ENCODE peak calls at places on chromosomes 4 and X, in seven cellular contexts. U, S, I, A, F, C and J are unnamed samples.

GRCh38 chrX:138756234-138756633 is 44.7 kb upstream of the FGF13 start:
- DNase-seq in S (peak), F (no peak), A (peak), I (no peak), U (peak), C (no peak), J (no peak)

GRCh38 chr4:23814606-23815005 is 75.2 kb downstream of the PPARGC1A start:
- DNase-seq in A (no peak), C (no peak), S (no peak), U (no peak), F (no peak), I (no peak), J (no peak)

GRCh38 chr4:95129708-95130343 is 372.1 kb downstream of the BMPR1B start:
- DNase-seq in U (peak), A (peak), C (no peak), F (peak), I (peak), S (no peak), J (peak)

GRCh38 chr4:71229477-71230257 is 109.2 kb upstream of the SLC4A4 start:
- DNase-seq in F (no peak), U (peak), A (peak), C (peak), S (peak), I (no peak), J (no peak)

GRCh38 chr4:114368751-114369150 is 229.9 kb upstream of the UGT8 start:
- DNase-seq in A (no peak), C (no peak), I (no peak), F (no peak), S (no peak), U (no peak), J (no peak)

GRCh38 chr4:38856524-38857337 is at the start of gene TLR6:
- DNase-seq in S (peak), U (peak), A (no peak), I (no peak), F (no peak), C (peak), J (no peak)

GRCh38 chr4:2352171-2352570 is 66.3 kb downstream of the ZFYVE28 start:
- DNase-seq in S (peak), F (no peak), A (no peak), U (no peak), I (peak), C (no peak), J (no peak)

GRCh38 chrX:136747003-136747986 is 33.4 kb downstream of the ARHGEF6 start:
- DNase-seq in C (no peak), A (no peak), F (no peak), I (no peak), S (no peak), U (no peak), J (no peak)

GRCh38 chr4:133802741-133803140 is 398.8 kb downstream of the PABPC4L start:
- DNase-seq in C (no peak), S (no peak), U (peak), F (no peak), A (no peak), I (no peak), J (no peak)

GRCh38 chrX:24117288-24117687 is 32.2 kb upstream of the ZFX start:
- DNase-seq in U (peak), S (no peak), A (peak), C (no peak), I (peak), F (no peak), J (peak)

GRCh38 chr4:186553717-186554116 is 1.6 kb downstream of the MTNR1A start:
- DNase-seq in S (peak), C (no peak), U (no peak), I (no peak), A (no peak), F (no peak), J (no peak)

GRCh38 chr4:87060957-87061356 is 126.1 kb downstream of the AFF1 start:
- DNase-seq in F (no peak), I (no peak), C (no peak), U (no peak), A (peak), S (no peak), J (peak)

GRCh38 chr4:4608214-4608537 is 66.3 kb upstream of the STX18 start:
- DNase-seq in I (no peak), U (no peak), S (no peak), F (no peak), C (no peak), A (no peak), J (no peak)
- TF ChIP-seq CTCF in I (no peak), U (no peak), S (no peak), F (no peak), C (no peak), A (no peak), J (no peak)

DNA sequence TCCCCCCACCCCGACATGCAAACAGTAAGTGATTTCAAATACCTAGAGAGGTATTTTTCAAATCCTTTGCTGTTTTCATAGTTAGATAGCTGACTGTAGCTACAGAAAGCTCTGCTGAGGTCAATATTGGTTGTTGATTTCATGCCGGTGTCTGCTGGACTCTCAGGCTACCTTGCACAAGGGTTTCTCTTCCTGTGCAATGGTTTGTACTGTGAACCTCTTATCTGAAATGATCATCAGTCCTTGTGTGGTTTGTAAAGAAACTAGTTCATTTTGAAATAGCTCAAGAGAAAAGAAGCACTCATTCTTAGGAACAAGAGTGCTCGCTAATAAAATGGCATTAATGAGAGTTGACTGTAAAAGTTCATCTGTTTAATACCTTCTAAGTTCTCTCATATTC is 2.1 kb downstream of the MTM1 start:
- DNase-seq in U (peak), A (no peak), I (no peak), C (no peak), F (no peak), S (no peak), J (no peak)
- H3K4me3 ChIP-seq in U (no peak), A (no peak), I (no peak), C (peak), F (no peak), S (no peak), J (no peak)

GRCh38 chr4:110637408-110638131 is 14.7 kb upstream of the PITX2 start:
- DNase-seq in S (peak), C (no peak), U (no peak), A (no peak), I (no peak), F (no peak), J (no peak)
- TF ChIP-seq CTCF in S (peak), C (no peak), U (no peak), A (no peak), I (no peak), F (no peak), J (peak)

GRCh38 chr4:55356991-55357461 is 11.0 kb downstream of the SRD5A3 start:
- DNase-seq in F (no peak), A (no peak), S (no peak), I (no peak), C (no peak), U (peak), J (no peak)

GRCh38 chr4:55358246-55358645 is 12.2 kb downstream of the SRD5A3 start:
- DNase-seq in I (no peak), C (no peak), U (no peak), A (no peak), F (no peak), S (no peak), J (no peak)

GRCh38 chr4:55355555-55355954 is 9.5 kb downstream of the SRD5A3 start:
- DNase-seq in F (no peak), S (no peak), U (no peak), A (no peak), C (no peak), I (no peak), J (no peak)

GRCh38 chr4:55359397-55359916 is 13.4 kb downstream of the SRD5A3 start:
- DNase-seq in S (no peak), C (no peak), F (peak), A (no peak), U (no peak), I (peak), J (no peak)

GRCh38 chr4:55358668-55359067 is 12.6 kb downstream of the SRD5A3 start:
- DNase-seq in U (peak), C (peak), A (peak), F (no peak), I (no peak), S (no peak), J (peak)
- H3K4me3 ChIP-seq in U (no peak), C (peak), A (no peak), F (peak), I (no peak), S (no peak), J (no peak)

DNA sequence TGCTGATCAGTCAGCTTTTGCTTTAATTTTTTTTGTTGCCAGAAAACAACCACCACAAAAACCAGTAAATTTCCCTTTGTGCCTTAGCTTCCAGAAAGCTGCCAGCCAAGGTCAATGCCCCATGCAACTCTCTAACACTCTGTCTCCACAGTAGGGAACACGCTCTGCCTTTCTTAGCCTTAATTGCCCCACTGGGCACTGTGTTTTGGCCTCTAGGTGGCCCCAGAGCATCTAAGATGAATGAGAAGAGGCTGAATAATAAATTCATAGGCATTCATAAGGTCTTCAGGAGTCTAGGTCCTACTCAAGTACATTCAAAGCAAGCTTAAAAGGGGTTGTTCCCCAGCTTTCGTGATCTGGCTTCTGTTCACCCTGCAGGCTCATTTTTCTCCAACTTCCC is 57.7 kb upstream of the PASD1 start:
- DNase-seq in U (peak), A (no peak), F (no peak), S (peak), I (no peak), C (peak), J (no peak)
- TF ChIP-seq CTCF in U (peak), A (peak), F (no peak), S (peak), I (no peak), C (peak), J (no peak)

GRCh38 chr4:24975505-24975904 is 55.2 kb downstream of the LGI2 start:
- DNase-seq in I (no peak), C (no peak), S (peak), U (no peak), A (no peak), F (no peak), J (no peak)

GRCh38 chr4:24984602-24985532 is 45.9 kb downstream of the LGI2 start:
- DNase-seq in I (no peak), A (no peak), S (no peak), F (no peak), U (no peak), C (no peak), J (no peak)

GRCh38 chr4:24979554-24979953 is 51.2 kb downstream of the LGI2 start:
- DNase-seq in A (no peak), F (no peak), C (no peak), I (no peak), S (peak), U (peak), J (no peak)

GRCh38 chr4:24978291-24979072 is 52.3 kb downstream of the LGI2 start:
- DNase-seq in C (no peak), A (no peak), F (no peak), I (no peak), U (no peak), S (peak), J (no peak)

GRCh38 chr4:24980064-24980690 is 50.6 kb downstream of the LGI2 start:
- DNase-seq in F (peak), U (peak), I (peak), S (peak), A (peak), C (peak), J (peak)
- H3K4me3 ChIP-seq in F (peak), U (no peak), I (peak), S (no peak), A (no peak), C (no peak), J (no peak)